ENCODE peak calls at places on chromosomes 1 and 21, in eight cellular contexts. M, T, B, Q, W, S, N and L are unnamed samples.
A peak's percentile ranks its signal among the peaks of the same experiment; 100 is the strongest.

GRCh38 chr21:44666401-44667320 is at the start of gene KRTAP12-2:
- DNase-seq in M (no peak), T (no peak), B (no peak), Q (no peak), W (no peak), S (no peak), N (no peak), L (no peak)

GRCh38 chr1:92826792-92827191 is 5.0 kb upstream of the RPL5 start:
- DNase-seq in M (no peak), T (peak; percentile 52), B (peak; percentile 22), Q (no peak), W (no peak), S (no peak), N (no peak), L (peak; percentile 39)

GRCh38 chr1:157773723-157774350 is 3.1 kb downstream of the FCRL2 start:
- DNase-seq in M (no peak), T (no peak), B (no peak), Q (no peak), W (no peak), S (no peak), N (no peak), L (no peak)

GRCh38 chr1:155064109-155064812 is 721 bp downstream of the EFNA4 start:
- DNase-seq in M (no peak), T (no peak), B (peak; percentile 17), Q (no peak), W (no peak), S (no peak), N (no peak), L (no peak)

GRCh38 chr1:7389201-7389785 is 381.8 kb upstream of the VAMP3 start:
- DNase-seq in M (no peak), T (peak; percentile 56), B (no peak), Q (no peak), W (peak; percentile 77), S (peak; percentile 48), N (peak; percentile 70), L (no peak)

GRCh38 chr21:39660191-39660590 is 47.5 kb downstream of the B3GALT5 start:
- DNase-seq in M (no peak), T (peak; percentile 40), B (peak; percentile 83), Q (no peak), W (no peak), S (no peak), N (peak; percentile 72), L (peak; percentile 64)

GRCh38 chr21:32861871-32862270 is 90.3 kb upstream of the PAXBP1 start:
- DNase-seq in M (no peak), T (peak; percentile 78), B (peak; percentile 60), Q (no peak), W (no peak), S (no peak), N (no peak), L (peak; percentile 65)

GRCh38 chr1:96487961-96488360 is 233.6 kb upstream of the PTBP2 start:
- DNase-seq in M (no peak), T (peak; percentile 38), B (no peak), Q (no peak), W (no peak), S (no peak), N (no peak), L (no peak)

GRCh38 chr1:167752219-167752985 is 30.6 kb downstream of the MPZL1 start:
- DNase-seq in M (no peak), T (peak; percentile 65), B (no peak), Q (no peak), W (no peak), S (no peak), N (peak; percentile 58), L (peak; percentile 35)

GRCh38 chr1:27119270-27119618 is 35.7 kb downstream of the SLC9A1 start:
- DNase-seq in M (no peak), T (peak; percentile 69), B (peak; percentile 86), Q (no peak), W (no peak), S (no peak), N (no peak), L (peak; percentile 47)

GRCh38 chr1:64975740-64976139 is 9.4 kb upstream of the JAK1 start:
- DNase-seq in M (no peak), T (no peak), B (no peak), Q (no peak), W (no peak), S (no peak), N (no peak), L (no peak)

GRCh38 chr1:38152351-38153082 is 105.9 kb upstream of the POU3F1 start:
- DNase-seq in M (no peak), T (peak; percentile 4), B (no peak), Q (no peak), W (no peak), S (no peak), N (no peak), L (no peak)
- TF ChIP-seq CTCF in M (no peak), T (no peak), B (no peak), Q (no peak), W (peak; percentile 8), S (no peak), N (no peak), L (no peak)

GRCh38 chr1:9892563-9893528 is 17.2 kb downstream of the CTNNBIP1 start:
- DNase-seq in M (no peak), T (peak; percentile 90), B (peak; percentile 78), Q (peak; percentile 87), W (peak; percentile 32), S (no peak), N (peak; percentile 87), L (peak; percentile 81)
- H3K4me3 ChIP-seq in M (no peak overlapping the region), T (no peak overlapping the region), B (peak overlapping the region; percentile 3), Q (peak overlapping the region; percentile 48), W (peak overlapping the region; percentile 1), S (no peak overlapping the region), N (peak overlapping the region; percentile 38), L (no peak overlapping the region)

GRCh38 chr1:201945157-201945556 is 1.2 kb downstream of the LMOD1 start:
- DNase-seq in M (no peak), T (no peak), B (no peak), Q (no peak), W (no peak), S (peak; percentile 55), N (no peak), L (no peak)
- TF ChIP-seq CTCF in M (peak; percentile 13), T (peak; percentile 49), B (peak; percentile 43), Q (peak; percentile 13), W (no peak), S (peak; percentile 11), N (peak; percentile 27), L (peak; percentile 61)

GRCh38 chr1:234140388-234140787 is 232.9 kb upstream of the COA6 start:
- DNase-seq in M (no peak), T (no peak), B (no peak), Q (no peak), W (no peak), S (no peak), N (peak; percentile 26), L (no peak)
- H3K4me3 ChIP-seq in M (no peak overlapping the region), T (no peak overlapping the region), B (no peak overlapping the region), Q (no peak overlapping the region), W (no peak overlapping the region), S (no peak overlapping the region), N (no peak overlapping the region), L (no peak overlapping the region)

GRCh38 chr1:226187380-226187779 is 839 bp upstream of the ACBD3 start:
- DNase-seq in M (no peak), T (no peak), B (no peak), Q (no peak), W (no peak), S (no peak), N (no peak), L (no peak)

GRCh38 chr1:226186124-226187018 is at the start of gene ACBD3:
- DNase-seq in M (peak; percentile 72), T (peak; percentile 77), B (peak; percentile 89), Q (peak; percentile 61), W (peak; percentile 97), S (peak; percentile 90), N (peak; percentile 78), L (peak; percentile 79)

GRCh38 chr1:226185153-226186036 is 1.1 kb downstream of the ACBD3 start:
- DNase-seq in M (no peak), T (peak; percentile 63), B (peak; percentile 63), Q (no peak), W (no peak), S (no peak), N (peak; percentile 30), L (peak; percentile 42)

GRCh38 chr1:226187019-226187322 is 430 bp upstream of the ACBD3 start:
- DNase-seq in M (no peak), T (no peak), B (no peak), Q (no peak), W (no peak), S (no peak), N (no peak), L (no peak)

DNA sequence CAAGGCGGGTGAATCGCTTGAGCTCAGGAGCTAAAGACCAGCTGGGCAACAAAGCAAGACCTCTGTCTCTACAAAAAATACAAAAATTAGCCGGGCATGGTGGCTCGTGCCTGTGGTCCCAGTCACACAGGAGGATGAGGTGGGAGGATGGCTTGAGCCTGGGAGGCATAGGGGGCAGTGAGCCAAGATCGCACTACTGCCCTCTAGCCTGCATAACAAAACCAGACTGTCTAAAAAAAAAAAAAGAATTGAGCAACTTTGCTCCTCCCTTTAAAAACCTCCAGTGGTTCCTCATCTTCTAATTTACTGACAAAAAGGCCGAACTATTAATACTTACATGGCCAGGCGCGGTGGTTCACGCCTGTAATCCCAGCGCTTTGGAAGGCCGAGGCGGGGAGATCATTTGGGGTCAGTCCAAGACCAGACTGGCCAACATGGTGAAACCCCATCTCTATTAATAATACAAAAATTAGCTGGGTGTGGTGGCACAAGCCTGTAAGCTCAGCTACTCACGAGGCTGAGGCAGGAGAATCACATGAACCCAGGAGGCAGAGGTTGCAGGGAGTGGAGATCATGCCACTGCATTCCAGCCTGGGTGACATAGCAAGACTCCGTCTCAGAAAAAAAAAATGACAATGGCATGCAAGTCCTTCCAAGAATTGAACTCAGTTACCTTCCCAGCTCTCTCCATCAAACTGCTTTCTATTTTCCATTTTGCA is 4.4 kb downstream of the ACBD3 start:
- DNase-seq in M (peak; percentile 34), T (peak; percentile 87), B (peak; percentile 83), Q (peak; percentile 39), W (no peak), S (no peak), N (peak; percentile 49), L (peak; percentile 40)
- TF ChIP-seq CTCF in M (peak; percentile 15), T (peak; percentile 48), B (peak; percentile 32), Q (peak; percentile 31), W (peak; percentile 20), S (peak; percentile 26), N (peak; percentile 19), L (peak; percentile 14)

GRCh38 chr1:150281758-150282557 is at the start of gene CIART:
- DNase-seq in M (peak; percentile 92), T (peak; percentile 98), B (peak; percentile 97), Q (no peak), W (peak; percentile 93), S (peak; percentile 88), N (peak; percentile 99), L (peak; percentile 99)
- H3K4me3 ChIP-seq in M (peak within 1 kb of the TSS; percentile 68), T (peak within 1 kb of the TSS; percentile 54), B (peak within 1 kb of the TSS; percentile 65), Q (no peak within 1 kb of the TSS), W (peak within 1 kb of the TSS; percentile 77), S (peak within 1 kb of the TSS; percentile 81), N (peak within 1 kb of the TSS; percentile 74), L (peak within 1 kb of the TSS; percentile 71)

DNA sequence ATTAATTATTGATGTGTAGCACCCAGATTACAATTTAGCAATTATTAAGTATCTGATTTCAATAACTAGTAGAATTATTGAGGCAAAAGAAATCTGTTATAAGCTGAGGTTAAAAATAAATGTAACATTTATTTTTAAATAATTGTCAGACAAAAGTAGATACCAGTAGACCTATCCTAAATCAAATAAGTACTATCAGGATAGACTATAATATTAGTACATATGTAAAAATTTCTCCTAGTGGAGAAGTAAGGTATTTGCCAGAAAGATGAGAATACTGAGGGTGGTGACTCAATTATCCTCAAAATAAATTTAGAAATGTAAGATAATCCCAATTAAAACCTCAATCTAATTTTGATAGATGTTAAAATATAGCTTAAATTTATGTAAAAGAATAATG is 377.8 kb upstream of the CHRM3 start:
- DNase-seq in M (no peak), T (no peak), B (no peak), Q (no peak), W (no peak), S (no peak), N (no peak), L (no peak)
- TF ChIP-seq CTCF in M (no peak), T (no peak), B (no peak), Q (no peak), W (no peak), S (no peak), N (no peak), L (no peak)